ENCODE peak calls at places on chromosomes 13 and 19, in ten cellular contexts. H is heart left ventricle, I is cardiac muscle cell, O is ovary, L is body of pancreas, E is lung, N is Panc1, A is astrocyte, S is IMR-90, D is transverse colon. X is an unnamed sample.

GRCh38 chr13:43432948-43433347 is 353.8 kb downstream of the ENOX1 start:
- DNase-seq in H (peak; percentile 44), A (no peak), D (no peak), L (no peak), E (no peak), O (no peak), N (no peak), S (no peak), I (no peak), X (no peak)

GRCh38 chr19:46006411-46006810 is 11.1 kb downstream of the CCDC61 start:
- DNase-seq in H (no peak), I (no peak), S (no peak), D (no peak), A (no peak), L (no peak), N (no peak), E (no peak), O (no peak), X (no peak)

GRCh38 chr13:34578471-34578870 is 363.6 kb upstream of the NBEA start:
- DNase-seq in A (peak; percentile 32), D (no peak), I (peak; percentile 50), N (no peak), S (no peak), H (no peak), L (no peak), O (no peak), E (no peak), X (no peak)

GRCh38 chr13:43326100-43326499 is 302.7 kb downstream of the DNAJC15 start:
- DNase-seq in S (no peak), E (no peak), D (no peak), O (no peak), N (no peak), L (no peak), A (no peak), H (no peak), I (no peak), X (no peak)

GRCh38 chr19:38648789-38649304 is 1.4 kb downstream of the ACTN4 start:
- DNase-seq in H (no peak), D (no peak), N (no peak), O (no peak), A (no peak), L (no peak), S (no peak), E (no peak), I (no peak), X (no peak)

GRCh38 chr13:113904411-113904810 is 40.5 kb upstream of the GAS6 start:
- DNase-seq in E (peak; percentile 28), N (peak; percentile 13), A (no peak), S (peak; percentile 43), L (peak; percentile 41), O (peak; percentile 41), D (peak; percentile 42), H (peak; percentile 76), I (peak; percentile 36), X (peak; percentile 23)

GRCh38 chr13:50766043-50766442 is 77.4 kb downstream of the DLEU7 start:
- DNase-seq in D (no peak), N (no peak), H (no peak), S (no peak), E (no peak), L (no peak), O (no peak), I (no peak), A (no peak), X (no peak)

GRCh38 chr13:85009447-85009846 is 789.8 kb downstream of the SLITRK6 start:
- DNase-seq in A (no peak), N (no peak), E (no peak), D (no peak), I (no peak), H (no peak), L (no peak), S (no peak), O (no peak), X (no peak)

GRCh38 chr19:38434549-38435051 is 1.1 kb downstream of the RYR1 start:
- DNase-seq in N (no peak), D (peak; percentile 16), I (no peak), A (no peak), S (no peak), E (no peak), L (no peak), H (peak; percentile 52), O (no peak), X (no peak)

GRCh38 chr19:33778089-33778791 is 18.4 kb upstream of the KCTD15 start:
- DNase-seq in I (peak; percentile 82), E (peak; percentile 84), H (peak; percentile 81), L (peak; percentile 87), D (peak; percentile 85), O (peak; percentile 92), A (no peak), S (peak; percentile 61), N (peak; percentile 67), X (peak; percentile 89)

GRCh38 chr19:48556825-48557224 is 4.9 kb downstream of the SULT2B1 start:
- DNase-seq in A (no peak), N (no peak), D (no peak), O (no peak), E (no peak), H (no peak), L (no peak), I (no peak), S (no peak), X (no peak)

GRCh38 chr13:113672002-113672651 is 5.1 kb downstream of the GRK1 start:
- DNase-seq in I (no peak), D (no peak), E (no peak), H (no peak), O (peak; percentile 28), N (no peak), A (no peak), S (no peak), L (no peak), X (no peak)

GRCh38 chr19:39402417-39403297 is 4.0 kb upstream of the ZFP36 start:
- DNase-seq in H (peak; percentile 96), A (peak; percentile 74), N (peak; percentile 100), I (peak; percentile 97), E (peak; percentile 94), S (peak; percentile 93), D (peak; percentile 93), O (peak; percentile 96), L (peak; percentile 90), X (peak; percentile 82)

DNA sequence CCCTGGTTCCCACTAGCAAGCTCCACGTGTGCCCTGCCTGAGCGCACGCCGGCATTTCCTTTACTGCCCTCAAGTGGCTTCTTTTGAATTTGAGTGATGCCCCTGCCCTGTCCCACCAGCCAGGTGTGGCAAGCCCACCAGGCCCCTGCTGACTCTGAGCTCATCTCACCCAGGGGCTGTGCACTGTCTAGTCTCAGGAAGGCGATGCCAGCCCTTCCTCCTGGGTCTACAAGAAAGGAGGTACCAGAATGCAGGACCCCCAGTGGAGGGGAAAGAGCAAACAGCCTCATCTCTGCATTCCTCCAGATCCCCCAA is 17.3 kb upstream of the EPHX3 start:
- DNase-seq in O (no peak), H (no peak), I (no peak), L (no peak), A (no peak), E (no peak), D (no peak), S (no peak), N (no peak), X (no peak)
- H3K4me1 ChIP-seq in O (peaks cover 49% of the 10 kb centered on the region), H (peaks cover 95% of the 10 kb centered on the region), I (no peaks in the 10 kb centered on the region), L (peaks cover 56% of the 10 kb centered on the region), A (peaks cover 59% of the 10 kb centered on the region), E (peaks cover 13% of the 10 kb centered on the region), D (peaks cover 59% of the 10 kb centered on the region), S (peaks cover 50% of the 10 kb centered on the region), N (no peaks in the 10 kb centered on the region), X (no peaks in the 10 kb centered on the region)

GRCh38 chr19:56223481-56223880 is 21.4 kb downstream of the ZSCAN5C start:
- DNase-seq in H (no peak), I (no peak), D (no peak), A (no peak), L (no peak), N (no peak), E (no peak), S (no peak), O (no peak), X (no peak)

GRCh38 chr19:56221851-56222250 is 19.8 kb downstream of the ZSCAN5C start:
- DNase-seq in O (no peak), H (no peak), D (no peak), E (no peak), S (no peak), I (no peak), A (no peak), N (no peak), L (no peak), X (no peak)

GRCh38 chr19:56217039-56217949 is 15.2 kb downstream of the ZSCAN5C start:
- DNase-seq in L (no peak), I (peak; percentile 49), N (no peak), D (no peak), O (peak; percentile 38), A (peak; percentile 29), E (no peak), S (peak; percentile 4), H (peak; percentile 31), X (no peak)

DNA sequence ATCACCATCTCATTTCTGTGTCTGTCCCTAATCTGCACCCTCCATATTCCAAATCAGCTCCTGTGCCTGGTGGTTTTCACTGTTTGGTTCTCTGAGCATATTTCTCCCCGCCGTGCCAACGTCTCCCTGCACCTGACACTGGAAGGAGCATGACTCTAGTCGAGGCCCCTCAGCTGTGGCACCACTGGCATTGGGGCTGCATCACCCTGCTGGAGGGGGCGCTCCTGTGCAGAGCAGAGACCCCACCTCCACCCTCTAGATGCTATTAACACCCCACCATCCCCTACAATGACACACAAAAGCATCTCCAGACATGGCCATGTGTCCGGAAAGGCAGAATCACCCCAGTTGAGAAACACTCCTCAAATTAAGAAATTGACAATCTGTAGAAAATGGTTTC is 20.8 kb downstream of the ZSCAN5C start:
- DNase-seq in I (no peak), D (no peak), E (no peak), H (no peak), O (no peak), S (no peak), N (no peak), L (no peak), A (no peak), X (no peak)
- TF ChIP-seq CTCF in I (no peak), D (no peak), E (no peak), H (no peak), O (no peak), S (no peak), N (peak; percentile 10), L (no peak), A (no peak), X (no peak)

GRCh38 chr13:55538424-55538823 is 1602.3 kb upstream of the PRR20A start:
- DNase-seq in E (no peak), N (no peak), A (no peak), D (no peak), L (no peak), S (no peak), I (no peak), H (no peak), O (no peak), X (no peak)

GRCh38 chr13:55528434-55528833 is 1612.3 kb upstream of the PRR20A start:
- DNase-seq in H (no peak), L (no peak), A (no peak), D (no peak), I (no peak), O (no peak), N (no peak), E (no peak), S (no peak), X (no peak)

GRCh38 chr13:55534306-55534705 is 1606.4 kb upstream of the PRR20A start:
- DNase-seq in E (no peak), I (no peak), A (no peak), L (no peak), O (no peak), S (no peak), N (no peak), D (no peak), H (no peak), X (no peak)
- H3K27ac ChIP-seq in E (no peak overlapping the region), I (no peak overlapping the region), A (no peak overlapping the region), L (no peak overlapping the region), O (no peak overlapping the region), S (no peak overlapping the region), N (no peak overlapping the region), D (no peak overlapping the region), H (no peak overlapping the region), X (no peak overlapping the region)

GRCh38 chr19:10230155-10230903 is 802 bp downstream of the S1PR2 start:
- DNase-seq in L (peak; percentile 41), I (peak; percentile 75), A (no peak), S (peak; percentile 58), H (peak; percentile 66), E (peak; percentile 48), N (no peak), D (peak; percentile 51), O (peak; percentile 87), X (peak; percentile 21)
- H3K4me1 ChIP-seq in L (peaks cover 18% of the 10 kb centered on the region), I (no peaks in the 10 kb centered on the region), A (peaks cover 8% of the 10 kb centered on the region), S (peaks cover 27% of the 10 kb centered on the region), H (peaks cover 55% of the 10 kb centered on the region), E (peaks cover 3% of the 10 kb centered on the region), N (no peaks in the 10 kb centered on the region), D (peaks cover 22% of the 10 kb centered on the region), O (peaks cover 10% of the 10 kb centered on the region), X (peaks cover 14% of the 10 kb centered on the region)

X was measured in CD8-positive, alpha-beta T cell.